ENCODE peak calls at places on chromosomes 6 and 20, in four cellular contexts. Q is H54, J is brain microvascular endothelial cell, E is HuH-7. L is an unnamed sample.

GRCh38 chr6:16514249-16514648 is 247.0 kb downstream of the ATXN1 start:
- DNase-seq in Q (peak), J (peak), E (peak), L (peak)

GRCh38 chr6:55569638-55570037 is 9.4 kb downstream of the HMGCLL1 start:
- DNase-seq in Q (no peak), J (no peak), E (no peak), L (no peak)

GRCh38 chr20:14259691-14260090 is 77.7 kb downstream of the FLRT3 start:
- DNase-seq in Q (no peak), J (no peak), E (no peak), L (no peak)

GRCh38 chr20:33653218-33653899 is 8.8 kb upstream of the C20orf144 start:
- DNase-seq in Q (no peak), J (no peak), E (peak), L (peak)

GRCh38 chr6:139964737-139965136 is 590.3 kb upstream of the CITED2 start:
- DNase-seq in Q (no peak), J (no peak), E (no peak), L (no peak)

GRCh38 chr6:134821914-134822862 is 127.7 kb downstream of the ALDH8A1 start:
- DNase-seq in Q (no peak), J (peak), E (peak), L (no peak)

GRCh38 chr6:109874086-109874485 is 104.0 kb upstream of the GPR6 start:
- DNase-seq in Q (no peak), J (no peak), E (no peak), L (no peak)

GRCh38 chr20:35820715-35821114 is 48.9 kb downstream of the PHF20 start:
- DNase-seq in Q (peak), J (peak), E (no peak), L (no peak)

GRCh38 chr6:122833229-122833556 is 44.1 kb downstream of the SMPDL3A start:
- DNase-seq in Q (no peak), J (no peak), E (no peak), L (no peak)

GRCh38 chr20:4325548-4326187 is 310.3 kb upstream of the RNF24 start:
- DNase-seq in Q (no peak), J (no peak), E (no peak), L (no peak)

L was measured in A549.